ENCODE peak calls at places on chromosomes 11 and 22, in five cellular contexts. K is spleen; H is stimulated activated naive B cell treated with anti-CD40 and anti-IgM and Interleukin-4, amounts not matched to agents 10 μg/mL and 1 μg/mL and 100 μg/mL, for 72 hours; E is tibial nerve; J is activated CD8-positive, alpha-beta T cell treated with anti-CD3 and anti-CD28 coated beads for 36 hours. Q is an unnamed sample.

GRCh38 chr11:19018901-19019300 is 41.6 kb downstream of the MRGPRX2 start:
- DNase-seq in K (no peak), H (no peak), E (no peak), J (no peak), Q (peak)

GRCh38 chr11:15685311-15685710 is 570.6 kb downstream of the INSC start:
- DNase-seq in K (no peak), H (no peak), E (no peak), J (no peak), Q (no peak)

GRCh38 chr11:117908959-117909610 is 20.1 kb downstream of the TMPRSS13 start:
- DNase-seq in K (no peak), H (no peak), E (no peak), J (peak), Q (no peak)

GRCh38 chr22:42414565-42415298 is 17.5 kb downstream of the NFAM1 start:
- DNase-seq in K (no peak), H (no peak), E (no peak), J (no peak), Q (no peak)

GRCh38 chr11:130403301-130403804 is 25.1 kb downstream of the ADAMTS8 start:
- DNase-seq in K (no peak), H (no peak), E (no peak), J (no peak), Q (peak)

GRCh38 chr11:130037058-130037457 is 32.6 kb upstream of the APLP2 start:
- DNase-seq in K (no peak), H (no peak), E (no peak), J (no peak), Q (peak)

GRCh38 chr11:100682247-100682969 is 4.7 kb upstream of the ARHGAP42 start:
- DNase-seq in K (no peak), H (no peak), E (no peak), J (no peak), Q (peak)

GRCh38 chr11:102469196-102469821 is 16.7 kb upstream of the TMEM123 start:
- DNase-seq in K (no peak), H (no peak), E (no peak), J (no peak), Q (no peak)

GRCh38 chr22:17734197-17734596 is 40.1 kb downstream of the BID start:
- DNase-seq in K (no peak), H (no peak), E (no peak), J (peak), Q (no peak)

GRCh38 chr22:38959574-38959973 is 2.2 kb downstream of the APOBEC3A start:
- DNase-seq in K (peak), H (no peak), E (no peak), J (no peak), Q (no peak)

GRCh38 chr22:32341122-32341740 is 16.4 kb upstream of the RFPL3 start:
- DNase-seq in K (no peak), H (no peak), E (no peak), J (no peak), Q (no peak)

GRCh38 chr11:65056999-65057398 is 1.4 kb downstream of the NAALADL1 start:
- DNase-seq in K (no peak), H (no peak), E (no peak), J (no peak), Q (no peak)

GRCh38 chr11:122559734-122560382 is 95.7 kb upstream of the UBASH3B start:
- DNase-seq in K (no peak), H (no peak), E (no peak), J (peak), Q (no peak)

GRCh38 chr22:31272522-31273446 is 19.5 kb downstream of the PIK3IP1 start:
- DNase-seq in K (no peak), H (peak), E (peak), J (peak), Q (no peak)

GRCh38 chr11:26286472-26287066 is 45.4 kb upstream of the ANO3 start:
- DNase-seq in K (no peak), H (no peak), E (no peak), J (no peak), Q (peak)

GRCh38 chr11:39681428-39681827 is 1778.0 kb downstream of the LRRC4C start:
- DNase-seq in K (no peak), H (no peak), E (no peak), J (no peak), Q (no peak)

GRCh38 chr11:97860237-97860636 is 1160.5 kb upstream of the CNTN5 start:
- DNase-seq in K (no peak), H (no peak), E (no peak), J (no peak), Q (no peak)

GRCh38 chr11:93958991-93959390 is 62.2 kb upstream of the HEPHL1 start:
- DNase-seq in K (no peak), H (no peak), E (no peak), J (no peak), Q (no peak)

GRCh38 chr11:5369793-5370192 is 13.8 kb upstream of the OR51M1 start:
- DNase-seq in K (no peak), H (no peak), E (no peak), J (no peak), Q (peak)

GRCh38 chr11:15141381-15141780 is 26.7 kb downstream of the INSC start:
- DNase-seq in K (no peak), H (no peak), E (no peak), J (no peak), Q (no peak)

GRCh38 chr22:46515208-46516111 is 22.0 kb downstream of the CELSR1 start:
- DNase-seq in K (no peak), H (no peak), E (no peak), J (peak), Q (peak)

GRCh38 chr22:47014636-47014930 is 252.1 kb downstream of the TBC1D22A start:
- DNase-seq in K (no peak), H (no peak), E (no peak), J (no peak), Q (no peak)

GRCh38 chr11:8234425-8234821 is 29.3 kb downstream of the LMO1 start:
- DNase-seq in K (peak), H (no peak), E (no peak), J (no peak), Q (no peak)

GRCh38 chr11:73191151-73191550 is 26.9 kb upstream of the P2RY2 start:
- DNase-seq in K (no peak), H (no peak), E (no peak), J (no peak), Q (no peak)